ENCODE peak calls at places on chromosome 19, in six cellular contexts. G is GM10248; W is left ventricle myocardium inferior; I is hepatocyte; D is Peyer's patch; S is activated CD8-positive, alpha-beta T cell treated with anti-CD3 and anti-CD28 coated beads for 36 hours. R is an unnamed sample.

GRCh38 chr19:55437410-55437809 is 5.7 kb downstream of the SHISA7 start:
- DNase-seq in G (no peak), W (peak; percentile 52), I (peak; percentile 83), D (no peak), S (peak; percentile 50), R (peak; percentile 82)

GRCh38 chr19:48292798-48293197 is 22.9 kb downstream of the ZNF114 start:
- DNase-seq in G (no peak), W (no peak), I (no peak), D (no peak), S (no peak), R (peak; percentile 83)

GRCh38 chr19:406121-406711 is 2.7 kb downstream of the C2CD4C start:
- DNase-seq in G (no peak), W (no peak), I (no peak), D (no peak), S (no peak), R (no peak)

GRCh38 chr19:38868551-38868950 is 9.5 kb downstream of the RINL start:
- DNase-seq in G (no peak), W (no peak), I (no peak), D (no peak), S (no peak), R (no peak)

GRCh38 chr19:28242317-28242927 is 970.5 kb downstream of the UQCRFS1 start:
- DNase-seq in G (peak; percentile 24), W (no peak), I (peak; percentile 30), D (no peak), S (peak; percentile 38), R (peak; percentile 0)

GRCh38 chr19:55484571-55485438 is at the start of gene NAT14:
- DNase-seq in G (peak; percentile 91), W (peak; percentile 54), I (peak; percentile 82), D (peak; percentile 48), S (peak; percentile 67), R (peak; percentile 50)

GRCh38 chr19:54430306-54431254 is 15.3 kb downstream of the TTYH1 start:
- DNase-seq in G (peak; percentile 77), W (peak; percentile 47), I (peak; percentile 77), D (peak; percentile 34), S (peak; percentile 64), R (peak; percentile 34)

GRCh38 chr19:17339088-17339741 is 1.9 kb downstream of the GTPBP3 start:
- DNase-seq in G (no peak), W (no peak), I (no peak), D (no peak), S (peak; percentile 79), R (no peak)

GRCh38 chr19:33174186-33174585 is 19.9 kb upstream of the LRP3 start:
- DNase-seq in G (no peak), W (no peak), I (no peak), D (no peak), S (no peak), R (no peak)

GRCh38 chr19:8615022-8615421 is 4.5 kb upstream of the ADAMTS10 start:
- DNase-seq in G (no peak), W (no peak), I (no peak), D (no peak), S (no peak), R (no peak)

GRCh38 chr19:16532440-16533273 is 9.6 kb downstream of the CHERP start:
- DNase-seq in G (no peak), W (no peak), I (no peak), D (no peak), S (no peak), R (no peak)

GRCh38 chr19:2230029-2230531 is 6.0 kb downstream of the PLEKHJ1 start:
- DNase-seq in G (no peak), W (no peak), I (no peak), D (no peak), S (no peak), R (no peak)

GRCh38 chr19:15400521-15401396 is 18.0 kb downstream of the AKAP8L start:
- DNase-seq in G (no peak), W (no peak), I (no peak), D (no peak), S (no peak), R (no peak)
- TF ChIP-seq CTCF in G (no peak), W (no peak), I (no peak), D (no peak), S (no peak), R (no peak)

DNA sequence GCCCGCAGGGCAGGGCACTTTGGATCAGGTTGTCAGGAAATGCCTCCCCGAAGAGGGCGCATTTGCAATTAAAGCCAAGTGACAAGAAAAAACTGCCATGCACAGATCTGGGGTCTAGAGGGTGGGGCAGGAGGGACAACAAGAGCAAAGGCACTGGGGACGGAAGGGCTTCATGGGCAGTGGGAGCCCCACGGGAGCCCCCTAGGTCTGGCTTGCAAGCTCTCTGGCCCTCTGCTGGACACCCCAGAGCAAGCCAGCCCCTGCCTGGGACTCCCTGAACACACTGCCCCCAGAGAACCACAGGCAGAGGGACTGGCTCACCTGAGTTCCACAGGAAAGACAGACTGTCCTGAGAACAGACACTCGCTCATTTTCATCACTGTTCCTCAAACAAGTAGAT is 30.2 kb upstream of the C19orf12 start:
- DNase-seq in G (no peak), W (no peak), I (no peak), D (no peak), S (no peak), R (no peak)
- TF ChIP-seq CTCF in G (no peak), W (peak; percentile 14), I (peak; percentile 9), D (no peak), S (no peak), R (peak; percentile 9)

GRCh38 chr19:41892173-41892902 is 9.4 kb downstream of the ARHGEF1 start:
- DNase-seq in G (no peak), W (no peak), I (no peak), D (no peak), S (no peak), R (no peak)
- TF ChIP-seq CTCF in G (no peak), W (no peak), I (no peak), D (no peak), S (no peak), R (no peak)

GRCh38 chr19:7227735-7228134 is 66.5 kb downstream of the INSR start:
- DNase-seq in G (no peak), W (no peak), I (no peak), D (no peak), S (no peak), R (no peak)

GRCh38 chr19:7228935-7229541 is 65.2 kb downstream of the INSR start:
- DNase-seq in G (no peak), W (no peak), I (no peak), D (no peak), S (no peak), R (no peak)

GRCh38 chr19:7225741-7226140 is 68.5 kb downstream of the INSR start:
- DNase-seq in G (no peak), W (no peak), I (no peak), D (no peak), S (no peak), R (no peak)

GRCh38 chr19:7224995-7225394 is 69.2 kb downstream of the INSR start:
- DNase-seq in G (no peak), W (no peak), I (no peak), D (no peak), S (no peak), R (no peak)

DNA sequence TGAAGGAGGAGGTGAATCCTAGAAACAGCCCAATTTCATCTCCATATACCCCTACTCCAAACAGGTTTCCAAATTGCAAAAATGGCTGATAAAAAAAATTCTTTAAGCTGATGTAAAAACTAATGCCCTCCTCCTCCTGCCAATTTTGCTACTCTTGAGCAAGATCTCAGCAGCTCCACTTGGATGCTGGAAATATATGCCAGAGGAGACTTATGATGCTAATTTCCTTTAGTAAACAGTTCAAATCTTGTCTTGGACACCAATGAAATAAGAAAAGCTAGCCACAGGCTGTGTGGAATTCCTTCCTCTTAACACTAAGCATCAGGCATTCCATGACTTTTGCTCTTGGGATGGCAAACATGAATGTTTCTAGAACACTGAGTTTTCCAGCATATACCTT is 67.5 kb downstream of the INSR start:
- DNase-seq in G (no peak), W (no peak), I (no peak), D (no peak), S (no peak), R (no peak)
- TF ChIP-seq CTCF in G (no peak), W (no peak), I (no peak), D (no peak), S (no peak), R (no peak)

GRCh38 chr19:46927106-46927505 is 66.3 kb downstream of the ARHGAP35 start:
- DNase-seq in G (no peak), W (no peak), I (no peak), D (no peak), S (no peak), R (peak; percentile 86)

GRCh38 chr19:46926201-46927071 is 65.6 kb downstream of the ARHGAP35 start:
- DNase-seq in G (no peak), W (no peak), I (no peak), D (no peak), S (no peak), R (peak; percentile 67)

GRCh38 chr19:46927893-46928292 is 67.1 kb downstream of the ARHGAP35 start:
- DNase-seq in G (no peak), W (no peak), I (no peak), D (no peak), S (no peak), R (no peak)

GRCh38 chr19:46931197-46931596 is 70.4 kb downstream of the ARHGAP35 start:
- DNase-seq in G (no peak), W (no peak), I (no peak), D (no peak), S (no peak), R (no peak)

DNA sequence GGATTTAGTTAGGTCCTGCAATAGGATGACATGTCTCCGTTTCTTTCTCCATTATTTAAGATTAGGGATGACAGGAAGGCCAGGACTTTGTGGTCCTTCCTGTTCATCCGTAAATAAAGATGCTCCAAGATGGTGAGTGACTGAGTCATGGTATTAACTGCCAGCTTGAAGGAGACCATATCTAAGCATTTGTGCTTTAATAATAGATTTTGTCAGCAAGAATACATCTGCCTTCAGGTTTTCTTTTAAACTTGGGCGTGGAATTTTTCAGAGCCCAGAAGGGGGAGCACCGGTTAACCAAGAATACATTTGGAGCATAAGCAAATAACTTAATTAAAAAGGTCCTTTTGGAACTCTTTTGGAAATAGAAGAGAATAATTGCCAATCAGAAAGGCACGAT is 68.2 kb downstream of the ARHGAP35 start:
- DNase-seq in G (no peak), W (no peak), I (no peak), D (no peak), S (no peak), R (no peak)
- TF ChIP-seq CTCF in G (peak; percentile 7), W (no peak), I (peak; percentile 4), D (no peak), S (no peak), R (no peak)

GRCh38 chr19:42117076-42117475 is 15.2 kb downstream of the POU2F2 start:
- DNase-seq in G (no peak), W (no peak), I (no peak), D (no peak), S (no peak), R (no peak)

GRCh38 chr19:42114412-42114811 is 17.8 kb downstream of the POU2F2 start:
- DNase-seq in G (peak; percentile 72), W (no peak), I (no peak), D (peak; percentile 92), S (no peak), R (no peak)

GRCh38 chr19:42115219-42115618 is 17.0 kb downstream of the POU2F2 start:
- DNase-seq in G (no peak), W (no peak), I (no peak), D (no peak), S (no peak), R (no peak)

GRCh38 chr19:42115705-42116104 is 16.5 kb downstream of the POU2F2 start:
- DNase-seq in G (no peak), W (no peak), I (no peak), D (no peak), S (no peak), R (no peak)

GRCh38 chr19:42116308-42117075 is 15.8 kb downstream of the POU2F2 start:
- DNase-seq in G (no peak), W (no peak), I (no peak), D (no peak), S (no peak), R (no peak)
- TF ChIP-seq CTCF in G (no peak), W (no peak), I (no peak), D (no peak), S (no peak), R (no peak)